ENCODE peak calls at places on chromosomes 4 and X, in eight cellular contexts. K, N, Y, O, I, S, R and W are unnamed samples.

GRCh38 chrX:10722804-10723364 is 102.5 kb upstream of the MID1 start:
- DNase-seq in K (peak), N (peak), S (no peak), O (peak), R (peak), Y (peak), I (peak), W (no peak)

GRCh38 chrX:106039920-106040319 is 1.4 kb upstream of the SERPINA7 start:
- DNase-seq in O (no peak), Y (no peak), K (peak), N (no peak), R (no peak), S (no peak), I (peak), W (no peak)

GRCh38 chrX:107721966-107722707 is 53.5 kb downstream of the TSC22D3 start:
- DNase-seq in I (no peak), Y (no peak), R (no peak), S (no peak), O (no peak), N (no peak), K (no peak), W (no peak)

GRCh38 chrX:7132335-7133035 is 15.0 kb upstream of the STS start:
- DNase-seq in O (peak), N (peak), S (no peak), Y (no peak), R (no peak), K (peak), I (peak), W (no peak)

GRCh38 chr4:151961456-151961855 is 200.6 kb upstream of the GATB start:
- DNase-seq in I (no peak), K (no peak), O (no peak), Y (no peak), N (no peak), R (no peak), S (no peak), W (no peak)

GRCh38 chr4:166658585-166658984 is 575.7 kb downstream of the SPOCK3 start:
- DNase-seq in I (no peak), Y (no peak), K (no peak), S (no peak), R (no peak), O (no peak), N (no peak), W (no peak)

GRCh38 chr4:83011779-83012630 is 1.4 kb upstream of the LIN54 start:
- DNase-seq in O (peak), Y (no peak), K (peak), I (no peak), N (no peak), R (peak), S (no peak), W (no peak)

GRCh38 chrX:100687128-100687527 is 43.1 kb downstream of the SRPX2 start:
- DNase-seq in S (no peak), O (no peak), Y (no peak), R (no peak), N (no peak), K (no peak), I (no peak), W (no peak)

GRCh38 chrX:150547511-150548115 is 20.8 kb upstream of the MTM1 start:
- DNase-seq in K (peak), I (no peak), Y (no peak), R (peak), S (no peak), N (no peak), O (peak), W (peak)

GRCh38 chrX:94932278-94932965 is 1258.4 kb downstream of the FAM133A start:
- DNase-seq in I (no peak), K (no peak), R (no peak), S (no peak), N (no peak), Y (no peak), O (no peak), W (no peak)

GRCh38 chrX:153820601-153821000 is 9.7 kb downstream of the PDZD4 start:
- DNase-seq in Y (no peak), S (no peak), I (no peak), K (no peak), N (no peak), O (no peak), R (no peak), W (no peak)

GRCh38 chr4:8293131-8293975 is 23.8 kb downstream of the HTRA3 start:
- DNase-seq in S (no peak), K (no peak), N (no peak), Y (no peak), I (no peak), R (no peak), O (no peak), W (peak)

GRCh38 chr4:37767546-37767945 is 58.9 kb upstream of the PGM2 start:
- DNase-seq in S (no peak), K (peak), O (no peak), R (no peak), N (no peak), Y (no peak), I (peak), W (peak)

GRCh38 chr4:105619193-105619931 is 66.9 kb downstream of the ARHGEF38 start:
- DNase-seq in S (no peak), K (peak), I (no peak), Y (no peak), N (no peak), O (no peak), R (peak), W (peak)

GRCh38 chr4:78737020-78737419 is 39.1 kb upstream of the BMP2K start:
- DNase-seq in S (no peak), N (no peak), Y (no peak), I (no peak), O (no peak), R (no peak), K (no peak), W (no peak)

GRCh38 chr4:151014521-151015457 is at the start of gene LRBA:
- DNase-seq in S (peak), K (peak), N (peak), R (peak), I (peak), Y (peak), O (peak), W (peak)

GRCh38 chr4:111359602-111360001 is 736.7 kb upstream of the PITX2 start:
- DNase-seq in K (no peak), R (no peak), S (no peak), N (no peak), Y (no peak), I (no peak), O (no peak), W (no peak)

GRCh38 chr4:181271241-181271640 is 972.0 kb upstream of the TENM3 start:
- DNase-seq in N (no peak), K (no peak), O (no peak), I (no peak), Y (no peak), R (no peak), S (no peak), W (no peak)

GRCh38 chrX:119753639-119754257 is 4.6 kb upstream of the SOWAHD start:
- DNase-seq in K (no peak), O (peak), R (no peak), S (peak), Y (peak), I (no peak), N (no peak), W (no peak)

GRCh38 chrX:18677140-18677834 is 5.4 kb upstream of the RS1 start:
- DNase-seq in K (no peak), N (no peak), Y (no peak), S (no peak), R (no peak), I (no peak), O (no peak), W (no peak)

GRCh38 chr4:162732871-162733270 is 433.8 kb downstream of the NAF1 start:
- DNase-seq in I (no peak), O (no peak), K (no peak), S (no peak), R (no peak), N (no peak), Y (peak), W (no peak)

GRCh38 chr4:55038176-55038890 is 87.1 kb downstream of the KDR start:
- DNase-seq in N (no peak), Y (no peak), K (peak), I (peak), O (no peak), R (no peak), S (no peak), W (no peak)